ENCODE peak calls at places on chromosome 9, in six cellular contexts. A is CD8-positive, alpha-beta T cell; T is IMR-90; G is fibroblast of lung; F is A673; Q is endothelial cell of umbilical vein. X is an unnamed sample.

GRCh38 chr9:106713206-106713605 is 149.8 kb upstream of the ZNF462 start:
- DNase-seq in A (no peak), T (no peak), G (no peak), F (no peak), Q (no peak), X (no peak)

GRCh38 chr9:20391208-20391607 is 231.1 kb downstream of the MLLT3 start:
- DNase-seq in A (no peak), T (no peak), G (no peak), F (no peak), Q (no peak), X (no peak)

GRCh38 chr9:128150594-128151342 is 1.5 kb downstream of the LCN2 start:
- DNase-seq in A (no peak), T (no peak), G (no peak), F (no peak), Q (no peak), X (no peak)

GRCh38 chr9:131677445-131678180 is 62.3 kb downstream of the RAPGEF1 start:
- DNase-seq in A (no peak), T (peak; percentile 83), G (peak; percentile 80), F (no peak), Q (peak; percentile 94), X (peak; percentile 65)

GRCh38 chr9:137294684-137295312 is 7.3 kb downstream of the NRARP start:
- DNase-seq in A (no peak), T (peak; percentile 27), G (no peak), F (peak; percentile 58), Q (peak; percentile 66), X (no peak)

GRCh38 chr9:125648294-125648693 is 58.7 kb downstream of the MAPKAP1 start:
- DNase-seq in A (no peak), T (no peak), G (no peak), F (no peak), Q (peak; percentile 16), X (no peak)

GRCh38 chr9:97991818-97992217 is 8.7 kb downstream of the ANP32B start:
- DNase-seq in A (no peak), T (no peak), G (no peak), F (no peak), Q (no peak), X (no peak)

GRCh38 chr9:109101810-109102209 is 17.9 kb downstream of the TMEM245 start:
- DNase-seq in A (no peak), T (peak; percentile 84), G (peak; percentile 54), F (no peak), Q (peak; percentile 93), X (no peak)

GRCh38 chr9:89612566-89613278 is 7.9 kb downstream of the GADD45G start:
- DNase-seq in A (no peak), T (no peak), G (no peak), F (no peak), Q (no peak), X (no peak)

GRCh38 chr9:71814805-71815204 is 46.5 kb upstream of the CEMIP2 start:
- DNase-seq in A (no peak), T (no peak), G (peak; percentile 47), F (no peak), Q (no peak), X (no peak)

GRCh38 chr9:6417186-6417585 is 4.2 kb downstream of the UHRF2 start:
- DNase-seq in A (no peak), T (peak; percentile 28), G (no peak), F (no peak), Q (no peak), X (no peak)

GRCh38 chr9:124214596-124215550 is 42.9 kb upstream of the NEK6 start:
- DNase-seq in A (peak; percentile 34), T (no peak), G (no peak), F (no peak), Q (no peak), X (no peak)

GRCh38 chr9:136846376-136847064 is 2.7 kb upstream of the PHPT1 start:
- DNase-seq in A (no peak), T (no peak), G (no peak), F (no peak), Q (no peak), X (no peak)

GRCh38 chr9:91315191-91315590 is 46.5 kb downstream of the AUH start:
- DNase-seq in A (no peak), T (no peak), G (no peak), F (no peak), Q (no peak), X (no peak)

DNA sequence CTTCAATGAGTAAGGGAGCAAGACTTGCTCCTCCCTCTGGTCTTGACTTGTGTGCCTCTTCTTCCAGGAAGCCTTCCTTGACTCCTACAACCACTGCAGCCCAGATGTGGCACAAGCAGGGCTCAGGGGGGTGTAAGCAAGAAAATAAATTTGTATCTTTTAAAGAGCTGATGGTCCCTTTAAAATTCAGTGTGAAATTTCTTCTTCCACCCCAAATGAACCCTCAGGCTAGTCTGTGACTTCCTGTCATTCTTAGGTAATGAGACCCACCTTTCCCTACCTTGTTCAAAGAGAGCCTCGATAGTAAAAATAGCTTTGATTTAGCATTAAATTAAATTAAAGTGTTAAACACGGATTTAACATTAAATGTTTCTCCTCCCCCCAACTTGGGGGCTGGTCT is 64.4 kb downstream of the OLFM1 start:
- DNase-seq in A (no peak), T (no peak), G (no peak), F (no peak), Q (no peak), X (no peak)
- H3K27me3 ChIP-seq in A (no peaks in the 10 kb centered on the region), T (no peaks in the 10 kb centered on the region), G (no peaks in the 10 kb centered on the region), F (no peaks in the 10 kb centered on the region), Q (no peaks in the 10 kb centered on the region), X (no peaks in the 10 kb centered on the region)

GRCh38 chr9:133199648-133200321 is 9.3 kb downstream of the OBP2B start:
- DNase-seq in A (peak; percentile 72), T (no peak), G (no peak), F (no peak), Q (no peak), X (no peak)
- H3K4me3 ChIP-seq in A (no peak overlapping the region), T (no peak overlapping the region), G (no peak overlapping the region), F (no peak overlapping the region), Q (no peak overlapping the region), X (peak overlapping the region; percentile 6)

DNA sequence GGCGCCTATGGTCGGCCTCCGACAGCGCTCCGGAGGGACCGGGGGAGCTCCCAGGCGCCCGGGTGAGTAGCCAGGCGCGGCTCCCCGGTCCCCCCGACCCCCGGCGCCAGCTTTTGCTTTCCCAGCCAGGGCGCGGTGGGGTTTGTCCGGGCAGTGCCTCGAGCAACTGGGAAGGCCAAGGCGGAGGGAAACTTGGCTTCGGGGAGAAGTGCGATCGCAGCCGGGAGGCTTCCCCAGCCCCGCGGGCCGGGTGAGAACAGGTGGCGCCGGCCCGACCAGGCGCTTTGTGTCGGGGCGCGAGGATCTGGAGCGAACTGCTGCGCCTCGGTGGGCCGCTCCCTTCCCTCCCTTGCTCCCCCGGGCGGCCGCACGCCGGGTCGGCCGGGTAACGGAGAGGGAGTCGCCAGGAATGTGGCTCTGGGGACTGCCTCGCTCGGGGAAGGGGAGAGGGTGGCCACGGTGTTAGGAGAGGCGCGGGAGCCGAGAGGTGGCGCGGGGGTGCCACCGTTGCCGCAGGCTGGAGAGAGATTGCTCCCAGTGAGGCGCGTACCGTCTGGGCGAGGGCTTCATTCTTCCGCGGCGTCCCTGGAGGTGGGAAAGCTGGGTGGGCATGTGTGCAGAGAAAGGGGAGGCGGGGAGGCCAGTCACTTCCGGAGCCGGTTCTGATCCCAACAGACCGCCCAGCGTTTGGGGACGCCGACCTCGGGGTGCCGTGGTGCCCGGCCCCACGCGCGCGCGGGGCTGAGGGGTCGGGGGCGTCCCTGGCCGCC is 564 bp downstream of the DAPK1 start:
- DNase-seq in A (no peak), T (no peak), G (peak; percentile 27), F (peak; percentile 72), Q (peak; percentile 57), X (no peak)
- TF ChIP-seq CTCF in A (no peak), T (no peak), G (peak; percentile 19), F (peak; percentile 16), Q (peak; percentile 45), X (peak; percentile 40)

DNA sequence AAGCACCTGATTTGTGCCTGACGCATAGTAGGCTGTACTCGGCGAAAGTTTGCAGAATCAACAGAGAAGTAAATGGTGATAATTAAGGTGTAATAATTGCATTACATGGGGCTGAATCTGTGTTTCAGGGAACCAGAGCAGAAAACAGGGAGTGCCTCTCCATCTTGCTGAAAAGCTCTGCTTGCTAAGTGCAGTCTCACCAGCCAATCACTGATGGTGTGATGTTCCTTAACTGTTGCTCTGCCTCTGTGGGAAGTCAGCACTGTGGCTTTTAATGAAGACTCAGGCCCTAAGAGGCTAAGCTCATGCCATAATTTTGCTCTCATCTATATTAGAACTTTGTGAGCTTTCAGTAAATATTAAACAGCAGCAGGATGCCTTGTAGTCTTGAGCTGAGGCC is 4.4 kb downstream of the PHF24 start:
- DNase-seq in A (no peak), T (no peak), G (no peak), F (no peak), Q (no peak), X (no peak)
- H3K27me3 ChIP-seq in A (peaks cover 15% of the 10 kb centered on the region), T (peaks cover 56% of the 10 kb centered on the region), G (peaks cover 51% of the 10 kb centered on the region), F (peaks cover 63% of the 10 kb centered on the region), Q (peaks cover 50% of the 10 kb centered on the region), X (peaks cover 30% of the 10 kb centered on the region)

GRCh38 chr9:111917201-111917600 is 20.6 kb downstream of the UGCG start:
- DNase-seq in A (no peak), T (no peak), G (no peak), F (no peak), Q (no peak), X (no peak)
- H3K4me3 ChIP-seq in A (no peak overlapping the region), T (no peak overlapping the region), G (no peak overlapping the region), F (no peak overlapping the region), Q (no peak overlapping the region), X (no peak overlapping the region)